ENCODE peak calls at places on chromosomes 3 and 15, in seven cellular contexts. D is Panc1, I is fibroblast of lung, R is Right ventricle myocardium superior, O is dorsolateral prefrontal cortex, L is COR-L47, N is Daoy. P is an unnamed sample.

GRCh38 chr3:124478834-124479233 is 251.4 kb upstream of the UMPS start:
- DNase-seq in R (no peak), D (no peak), I (no peak), O (no peak), N (no peak), L (no peak), P (no peak)

GRCh38 chr3:123807820-123808219 is 76.3 kb downstream of the MYLK start:
- DNase-seq in D (no peak), L (peak), R (no peak), O (no peak), N (peak), I (no peak), P (peak)

GRCh38 chr15:101723161-101723873 is 956 bp downstream of the TARS3 start:
- DNase-seq in O (no peak), D (no peak), L (no peak), N (peak), I (peak), R (no peak), P (no peak)

GRCh38 chr3:17915341-17915740 is 172.9 kb upstream of the TBC1D5 start:
- DNase-seq in O (no peak), N (no peak), I (no peak), D (no peak), R (no peak), L (no peak), P (no peak)

GRCh38 chr3:157026091-157026490 is 133.9 kb downstream of the CCNL1 start:
- DNase-seq in I (no peak), R (no peak), O (no peak), N (no peak), L (no peak), D (no peak), P (no peak)

GRCh38 chr3:189355481-189356201 is 183.9 kb downstream of the TPRG1 start:
- DNase-seq in O (no peak), D (no peak), L (no peak), I (peak), R (no peak), N (peak), P (no peak)

GRCh38 chr15:62647195-62647865 is 395.2 kb upstream of the TPM1 start:
- DNase-seq in O (no peak), L (no peak), R (peak), I (peak), N (peak), D (peak), P (no peak)

GRCh38 chr3:155080692-155081091 is 573 bp downstream of the MME start:
- DNase-seq in D (no peak), L (no peak), N (no peak), I (peak), R (no peak), O (no peak), P (no peak)

GRCh38 chr3:126549861-126550487 is 8.8 kb downstream of the C3orf22 start:
- DNase-seq in D (no peak), I (no peak), N (no peak), L (no peak), O (no peak), R (no peak), P (peak)

GRCh38 chr3:157240413-157240812 is 80.5 kb upstream of the CCNL1 start:
- DNase-seq in L (no peak), R (no peak), N (no peak), O (no peak), D (no peak), I (peak), P (no peak)

GRCh38 chr15:32855942-32856341 is 138.1 kb downstream of the GREM1 start:
- DNase-seq in N (peak), D (no peak), L (no peak), R (no peak), O (no peak), I (peak), P (no peak)

GRCh38 chr15:61081028-61081322 is 148.1 kb downstream of the RORA start:
- DNase-seq in R (no peak), D (no peak), L (no peak), O (no peak), N (peak), I (no peak), P (no peak)

GRCh38 chr3:150216866-150217600 is 191.1 kb upstream of the TSC22D2 start:
- DNase-seq in D (no peak), N (no peak), R (no peak), O (no peak), I (no peak), L (peak), P (no peak)

GRCh38 chr15:48424076-48424475 is 92.8 kb downstream of the DUT start:
- DNase-seq in N (peak), O (no peak), D (no peak), I (no peak), R (no peak), L (no peak), P (no peak)

GRCh38 chr3:121781611-121782010 is 32.1 kb upstream of the GOLGB1 start:
- DNase-seq in R (no peak), I (no peak), N (no peak), O (no peak), L (no peak), D (no peak), P (no peak)

GRCh38 chr3:124318650-124319049 is 326.7 kb upstream of the ROPN1 start:
- DNase-seq in O (no peak), I (no peak), L (no peak), D (no peak), R (no peak), N (no peak), P (no peak)